ENCODE peak calls at places on chromosomes 12 and 14, in four cellular contexts. P is heart left ventricle, B is SK-N-SH, U is neuronal stem cell. Y is an unnamed sample.

GRCh38 chr12:124448241-124448954 is 119.0 kb downstream of the NCOR2 start:
- DNase-seq in B (no peak), U (no peak), P (no peak), Y (no peak)

GRCh38 chr12:132827763-132828703 is 636 bp downstream of the GOLGA3 start:
- DNase-seq in P (peak; percentile 28), B (no peak), U (no peak), Y (no peak)

GRCh38 chr14:58788655-58789054 is 150.9 kb downstream of the DACT1 start:
- DNase-seq in P (no peak), B (no peak), U (no peak), Y (no peak)

GRCh38 chr14:77590845-77591506 is 25.5 kb downstream of the SPTLC2 start:
- DNase-seq in P (no peak), U (no peak), B (no peak), Y (no peak)

GRCh38 chr12:32671930-32672785 is 6.9 kb upstream of the DNM1L start:
- DNase-seq in U (peak; percentile 24), B (peak; percentile 85), P (peak; percentile 53), Y (peak; percentile 46)

GRCh38 chr12:8057839-8058238 is 8.3 kb downstream of the C3AR1 start:
- DNase-seq in P (no peak), B (no peak), U (no peak), Y (no peak)

GRCh38 chr12:47590771-47591368 is 115.0 kb downstream of the RPAP3 start:
- DNase-seq in U (no peak), B (no peak), P (no peak), Y (no peak)

GRCh38 chr12:123384318-123384993 is 524 bp downstream of the KMT5A start:
- DNase-seq in B (peak; percentile 44), U (no peak), P (no peak), Y (no peak)

GRCh38 chr12:124923906-124924734 is 9.7 kb upstream of the UBC start:
- DNase-seq in B (no peak), U (no peak), P (no peak), Y (no peak)

GRCh38 chr12:29226621-29227020 is 77.5 kb downstream of the FAR2 start:
- DNase-seq in P (no peak), U (no peak), B (no peak), Y (no peak)

GRCh38 chr14:89507521-89507920 is 90.5 kb upstream of the FOXN3 start:
- DNase-seq in B (no peak), U (no peak), P (no peak), Y (peak; percentile 75)

GRCh38 chr12:10213168-10214130 is 772 bp downstream of the GABARAPL1 start:
- DNase-seq in P (peak; percentile 75), B (peak; percentile 68), U (no peak), Y (peak; percentile 48)

GRCh38 chr14:105448706-105449111 is 25.9 kb upstream of the CRIP2 start:
- DNase-seq in B (peak; percentile 96), U (peak; percentile 37), P (peak; percentile 83), Y (no peak)

GRCh38 chr14:98915625-98916024 is 356.4 kb downstream of the BCL11B start:
- DNase-seq in P (no peak), U (no peak), B (no peak), Y (no peak)

GRCh38 chr12:71782007-71782406 is 27.3 kb downstream of the RAB21 start:
- DNase-seq in P (no peak), U (no peak), B (no peak), Y (no peak)

GRCh38 chr12:34396006-34396860 is 373.9 kb downstream of the ALG10 start:
- DNase-seq in P (peak; percentile 6), U (no peak), B (peak; percentile 1), Y (no peak)

GRCh38 chr14:54023027-54023426 is 66.4 kb upstream of the BMP4 start:
- DNase-seq in P (no peak), B (no peak), U (no peak), Y (no peak)

GRCh38 chr12:113424915-113425823 is 3.0 kb downstream of the SDSL start:
- DNase-seq in U (peak; percentile 52), P (peak; percentile 38), B (peak; percentile 78), Y (no peak)

GRCh38 chr12:32273712-32274111 is 125.6 kb upstream of the FGD4 start:
- DNase-seq in P (no peak), U (peak; percentile 29), B (no peak), Y (no peak)

GRCh38 chr12:68490476-68490875 is 120.2 kb upstream of the RAP1B start:
- DNase-seq in B (no peak), U (no peak), P (no peak), Y (no peak)

GRCh38 chr12:50926415-50926814 is 25.9 kb upstream of the HIGD1C start:
- DNase-seq in P (no peak), U (no peak), B (no peak), Y (no peak)

GRCh38 chr12:50927766-50928224 is 24.5 kb upstream of the HIGD1C start:
- DNase-seq in P (no peak), B (no peak), U (no peak), Y (no peak)

GRCh38 chr12:50925920-50926319 is 26.4 kb upstream of the HIGD1C start:
- DNase-seq in B (no peak), U (no peak), P (no peak), Y (no peak)

GRCh38 chr12:50928392-50928791 is 24.0 kb upstream of the HIGD1C start:
- DNase-seq in U (no peak), B (no peak), P (no peak), Y (no peak)

GRCh38 chr12:50927356-50927755 is 25.0 kb upstream of the HIGD1C start:
- DNase-seq in U (no peak), B (no peak), P (no peak), Y (no peak)
- H3K4me1 ChIP-seq in U (peaks cover 27% of the 10 kb centered on the region), B (peaks cover 28% of the 10 kb centered on the region), P (no peaks in the 10 kb centered on the region), Y (peaks cover 21% of the 10 kb centered on the region)

GRCh38 chr12:52903285-52903854 is 1.5 kb downstream of the KRT8 start:
- DNase-seq in P (peak; percentile 76), U (peak; percentile 94), B (peak; percentile 72), Y (no peak)
- H3K4me1 ChIP-seq in P (no peaks in the 10 kb centered on the region), U (peaks cover 2% of the 10 kb centered on the region), B (peaks cover 4% of the 10 kb centered on the region), Y (peaks cover 77% of the 10 kb centered on the region)

GRCh38 chr14:97697772-97698171 is 900.6 kb downstream of the VRK1 start:
- DNase-seq in P (no peak), B (no peak), U (no peak), Y (no peak)
- H3K4me1 ChIP-seq in P (no peaks in the 10 kb centered on the region), B (no peaks in the 10 kb centered on the region), U (no peaks in the 10 kb centered on the region), Y (no peaks in the 10 kb centered on the region)

DNA sequence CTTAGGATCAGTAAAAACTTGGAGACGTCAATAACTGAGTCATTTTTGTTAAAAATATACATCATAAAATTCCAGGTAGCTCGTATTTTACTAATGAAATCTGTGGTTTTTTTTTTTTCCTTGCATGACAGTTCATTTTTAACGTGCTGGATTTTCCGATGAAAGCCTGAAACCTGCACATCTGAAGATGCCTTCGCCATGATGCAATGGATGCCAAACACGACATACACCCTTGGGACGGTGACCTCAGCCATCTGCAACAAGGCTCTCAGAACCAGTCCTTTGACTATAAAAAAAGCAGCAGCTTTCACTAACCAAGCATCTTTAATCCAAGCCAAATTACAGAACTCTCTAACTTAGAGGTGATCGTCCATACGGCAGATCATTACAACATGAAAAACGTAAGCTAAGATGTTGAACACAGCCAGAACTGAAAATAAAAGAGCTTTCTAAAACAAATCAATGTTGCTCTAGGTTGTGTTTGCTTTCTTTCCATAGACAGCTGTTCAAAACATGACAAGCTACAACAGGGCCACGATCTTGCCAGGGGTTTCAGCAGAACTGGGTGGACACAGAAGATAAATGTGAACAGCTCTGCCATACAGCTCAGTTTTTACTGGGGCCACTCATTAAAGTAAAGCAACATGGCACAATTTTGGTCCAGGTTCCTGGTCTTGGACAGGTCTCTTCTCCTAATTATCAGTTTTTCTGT is 7.8 kb downstream of the NIN start:
- DNase-seq in P (no peak), U (no peak), B (no peak), Y (no peak)
- H3K4me1 ChIP-seq in P (peaks cover 4% of the 10 kb centered on the region), U (peaks cover 14% of the 10 kb centered on the region), B (peaks cover 2% of the 10 kb centered on the region), Y (no peaks in the 10 kb centered on the region)

GRCh38 chr14:103861413-103862392 is 14.3 kb upstream of the PPP1R13B start:
- DNase-seq in B (no peak), U (no peak), P (no peak), Y (no peak)

GRCh38 chr14:103862393-103862782 is 15.0 kb upstream of the PPP1R13B start:
- DNase-seq in P (no peak), B (no peak), U (no peak), Y (no peak)

GRCh38 chr14:103857256-103857655 is 9.9 kb upstream of the PPP1R13B start:
- DNase-seq in U (no peak), B (no peak), P (no peak), Y (no peak)

GRCh38 chr14:103858063-103858820 is 10.9 kb upstream of the PPP1R13B start:
- DNase-seq in P (no peak), U (no peak), B (no peak), Y (no peak)

DNA sequence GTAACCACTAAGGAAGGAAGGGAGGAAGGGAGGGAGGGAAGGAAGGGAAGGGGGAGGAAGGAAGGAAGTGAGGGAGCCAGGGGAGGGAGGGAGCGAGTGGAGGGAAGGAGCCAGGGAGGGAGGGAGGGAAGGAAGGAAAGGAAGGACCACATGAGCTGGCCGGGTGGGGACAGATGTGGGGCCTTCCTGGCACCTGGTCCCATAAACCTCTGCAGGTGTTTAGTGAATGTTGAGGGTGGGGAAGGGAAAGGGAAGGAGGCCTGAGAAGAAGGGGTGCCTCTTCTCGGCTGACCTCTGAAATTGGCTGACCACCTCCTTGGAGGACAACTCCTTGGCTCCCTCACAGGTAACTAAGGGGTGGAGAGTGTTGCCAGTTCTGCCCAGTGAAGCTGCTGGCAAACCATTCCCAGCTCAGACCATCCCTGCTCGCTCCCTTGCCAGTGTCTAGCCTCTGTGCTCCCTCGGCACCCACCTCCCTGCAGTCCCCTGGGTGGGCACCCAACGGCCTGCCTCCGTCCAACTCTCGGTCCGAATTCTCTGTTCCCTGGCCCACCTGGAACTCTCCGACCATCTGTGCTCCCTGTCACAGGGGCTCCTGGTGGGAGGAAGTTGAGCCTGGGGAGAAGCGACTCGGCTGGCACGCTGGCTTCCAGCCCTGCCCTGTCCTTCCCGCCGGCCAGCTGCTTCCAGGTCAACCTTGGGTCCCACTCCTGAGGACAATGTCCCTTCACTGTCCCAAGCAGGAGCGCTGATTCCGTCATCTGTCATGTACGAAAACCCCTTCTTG is 12.2 kb upstream of the PPP1R13B start:
- DNase-seq in P (no peak), B (no peak), U (no peak), Y (no peak)
- H3K4me1 ChIP-seq in P (peaks cover 9% of the 10 kb centered on the region), B (peaks cover 10% of the 10 kb centered on the region), U (peaks cover 15% of the 10 kb centered on the region), Y (peaks cover 9% of the 10 kb centered on the region)

GRCh38 chr12:13124661-13125505 is 21.4 kb upstream of the GSG1 start:
- DNase-seq in B (no peak), P (no peak), U (no peak), Y (no peak)
- H3K4me1 ChIP-seq in B (no peaks in the 10 kb centered on the region), P (no peaks in the 10 kb centered on the region), U (peaks cover 22% of the 10 kb centered on the region), Y (no peaks in the 10 kb centered on the region)